ENCODE peak calls at places on chromosomes 2 and 18, in five cellular contexts. Y is A673, F is psoas muscle, V is upper lobe of left lung, N is ovary. T is an unnamed sample.

GRCh38 chr2:97670471-97670870 is 958 bp downstream of the C2orf92 start:
- DNase-seq in Y (no peak), F (no peak), V (no peak), N (no peak), T (no peak)

GRCh38 chr2:128457006-128457604 is 138.4 kb upstream of the HS6ST1 start:
- DNase-seq in Y (no peak), F (no peak), V (no peak), N (peak; percentile 5), T (no peak)

GRCh38 chr2:217997510-217997909 is 5.3 kb downstream of the TNS1 start:
- DNase-seq in Y (no peak), F (no peak), V (no peak), N (no peak), T (no peak)

GRCh38 chr2:167785606-167786005 is 461.8 kb downstream of the STK39 start:
- DNase-seq in Y (no peak), F (no peak), V (no peak), N (no peak), T (no peak)

GRCh38 chr18:8766576-8767253 is 61.4 kb downstream of the MTCL1 start:
- DNase-seq in Y (no peak), F (no peak), V (no peak), N (no peak), T (no peak)

GRCh38 chr2:143068094-143068890 is 60.9 kb upstream of the ARHGAP15 start:
- DNase-seq in Y (no peak), F (no peak), V (no peak), N (no peak), T (no peak)

GRCh38 chr2:160581035-160581434 is 87.4 kb upstream of the RBMS1 start:
- DNase-seq in Y (no peak), F (no peak), V (no peak), N (no peak), T (no peak)

GRCh38 chr2:121238828-121239227 is 46.2 kb downstream of the TFCP2L1 start:
- DNase-seq in Y (no peak), F (no peak), V (no peak), N (no peak), T (no peak)

GRCh38 chr2:109478906-109479493 is 134.8 kb downstream of the SEPTIN10 start:
- DNase-seq in Y (no peak), F (no peak), V (no peak), N (no peak), T (no peak)

GRCh38 chr2:12498703-12499102 is 218.0 kb upstream of the TRIB2 start:
- DNase-seq in Y (peak; percentile 11), F (no peak), V (no peak), N (no peak), T (no peak)

GRCh38 chr2:115165529-115166109 is 723.2 kb downstream of the DPP10 start:
- DNase-seq in Y (peak; percentile 58), F (no peak), V (no peak), N (no peak), T (no peak)

GRCh38 chr2:209236369-209236768 is 187.5 kb upstream of the MAP2 start:
- DNase-seq in Y (peak; percentile 3), F (no peak), V (no peak), N (no peak), T (no peak)

GRCh38 chr2:207512356-207512755 is 17.4 kb upstream of the CREB1 start:
- DNase-seq in Y (no peak), F (no peak), V (no peak), N (no peak), T (no peak)

GRCh38 chr2:98334439-98335078 is 11.7 kb upstream of the CNGA3 start:
- DNase-seq in Y (peak; percentile 14), F (no peak), V (no peak), N (no peak), T (no peak)

GRCh38 chr2:168452781-168453180 is 3.3 kb upstream of the CERS6 start:
- DNase-seq in Y (no peak), F (no peak), V (no peak), N (no peak), T (no peak)

GRCh38 chr18:57901819-57902600 is 98.9 kb upstream of the ATP8B1 start:
- DNase-seq in Y (no peak), F (no peak), V (peak; percentile 36), N (no peak), T (no peak)

GRCh38 chr2:189798312-189799029 is 14.2 kb downstream of the PMS1 start:
- DNase-seq in Y (peak; percentile 48), F (no peak), V (no peak), N (no peak), T (no peak)

GRCh38 chr2:239273280-239274234 is 127.3 kb downstream of the HDAC4 start:
- DNase-seq in Y (no peak), F (peak; percentile 30), V (peak; percentile 75), N (no peak), T (no peak)

GRCh38 chr2:204971219-204971907 is 426.1 kb downstream of the PARD3B start:
- DNase-seq in Y (peak; percentile 30), F (no peak), V (no peak), N (no peak), T (no peak)

GRCh38 chr2:169767243-169767888 is 31.3 kb upstream of the SSB start:
- DNase-seq in Y (peak; percentile 70), F (peak; percentile 17), V (peak; percentile 36), N (peak; percentile 61), T (no peak)

GRCh38 chr18:59996370-59996966 is 96.7 kb downstream of the PMAIP1 start:
- DNase-seq in Y (peak; percentile 52), F (no peak), V (peak; percentile 32), N (no peak), T (no peak)

GRCh38 chr2:72830273-72830672 is 4.4 kb upstream of the EXOC6B start:
- DNase-seq in Y (no peak), F (no peak), V (no peak), N (no peak), T (no peak)

GRCh38 chr18:77013777-77014525 is 118.6 kb downstream of the MBP start:
- DNase-seq in Y (no peak), F (peak; percentile 66), V (peak; percentile 94), N (no peak), T (no peak)

GRCh38 chr2:96831679-96832078 is 12.1 kb downstream of the ANKRD23 start:
- DNase-seq in Y (no peak), F (no peak), V (no peak), N (no peak), T (no peak)

GRCh38 chr2:237432484-237433092 is 18.6 kb upstream of the COL6A3 start:
- DNase-seq in Y (no peak), F (no peak), V (no peak), N (no peak), T (no peak)

GRCh38 chr18:9866627-9867453 is 18.9 kb upstream of the TXNDC2 start:
- DNase-seq in Y (no peak), F (no peak), V (no peak), N (no peak), T (no peak)

GRCh38 chr18:36993068-36993467 is 164.1 kb downstream of the KIAA1328 start:
- DNase-seq in Y (no peak), F (no peak), V (no peak), N (no peak), T (no peak)

GRCh38 chr2:83069724-83070123 is 1389.4 kb downstream of the SUCLG1 start:
- DNase-seq in Y (no peak), F (no peak), V (no peak), N (no peak), T (no peak)

GRCh38 chr18:58271770-58272169 is 227.7 kb downstream of the NEDD4L start:
- DNase-seq in Y (no peak), F (no peak), V (no peak), N (no peak), T (no peak)

GRCh38 chr2:203909192-203909945 is 27.2 kb upstream of the ICOS start:
- DNase-seq in Y (peak; percentile 63), F (no peak), V (no peak), N (no peak), T (no peak)

DNA sequence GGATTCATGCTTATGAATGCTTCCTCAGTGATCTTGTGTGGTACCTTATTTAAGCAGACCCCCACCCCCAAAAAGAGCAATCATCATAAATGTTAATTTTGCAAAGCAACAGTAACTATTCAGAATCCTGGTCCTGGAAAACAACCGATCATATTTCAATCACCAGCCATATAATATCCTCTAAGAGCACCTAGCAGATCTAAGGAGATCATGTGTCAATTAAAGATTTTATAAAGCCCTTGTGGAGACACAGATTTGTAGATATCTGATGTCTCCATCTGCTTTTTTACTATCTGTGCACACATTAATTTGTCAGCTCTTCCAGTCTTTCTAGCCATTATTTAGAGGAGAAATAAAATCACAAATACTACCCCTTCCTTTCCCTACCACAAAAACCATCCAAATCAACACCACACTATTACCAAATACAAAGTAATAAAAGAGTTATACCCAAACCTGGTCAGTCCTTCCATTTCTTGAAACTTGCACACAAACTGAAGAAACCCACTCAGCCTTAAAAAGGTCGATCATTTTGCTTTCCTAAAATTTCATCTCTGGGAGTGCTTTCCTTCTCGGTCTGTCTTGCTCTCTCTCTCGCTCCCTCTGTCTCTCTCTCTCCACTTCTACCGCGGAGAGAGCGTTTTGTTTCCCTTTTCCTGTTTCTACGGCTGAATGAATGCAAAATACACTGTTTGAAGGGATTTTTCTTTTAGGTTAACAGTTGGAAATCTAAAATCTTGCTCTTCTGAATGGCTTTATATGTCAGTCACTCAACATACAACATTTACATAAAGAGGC is 423.9 kb downstream of the TGIF1 start:
- DNase-seq in Y (peak; percentile 66), F (no peak), V (no peak), N (no peak), T (peak; percentile 52)
- H3K27ac ChIP-seq in Y (peak overlapping the region; percentile 88), F (no peak overlapping the region), V (no peak overlapping the region), N (no peak overlapping the region), T (no peak overlapping the region)

GRCh38 chr2:166453995-166454595 is 40.0 kb downstream of the SCN7A start:
- DNase-seq in Y (no peak), F (no peak), V (no peak), N (no peak), T (no peak)
- H3K27ac ChIP-seq in Y (no peak overlapping the region), F (no peak overlapping the region), V (no peak overlapping the region), N (no peak overlapping the region), T (no peak overlapping the region)

GRCh38 chr2:71224457-71224856 is 2.4 kb downstream of the PAIP2B start:
- DNase-seq in Y (no peak), F (no peak), V (no peak), N (no peak), T (no peak)

GRCh38 chr2:71216501-71216900 is 10.4 kb downstream of the PAIP2B start:
- DNase-seq in Y (no peak), F (no peak), V (peak; percentile 53), N (no peak), T (no peak)

GRCh38 chr2:71224935-71225334 is 2.0 kb downstream of the PAIP2B start:
- DNase-seq in Y (no peak), F (no peak), V (no peak), N (no peak), T (no peak)

GRCh38 chr2:71223767-71224333 is 3.1 kb downstream of the PAIP2B start:
- DNase-seq in Y (peak; percentile 10), F (peak; percentile 49), V (peak; percentile 54), N (peak; percentile 54), T (peak; percentile 34)

DNA sequence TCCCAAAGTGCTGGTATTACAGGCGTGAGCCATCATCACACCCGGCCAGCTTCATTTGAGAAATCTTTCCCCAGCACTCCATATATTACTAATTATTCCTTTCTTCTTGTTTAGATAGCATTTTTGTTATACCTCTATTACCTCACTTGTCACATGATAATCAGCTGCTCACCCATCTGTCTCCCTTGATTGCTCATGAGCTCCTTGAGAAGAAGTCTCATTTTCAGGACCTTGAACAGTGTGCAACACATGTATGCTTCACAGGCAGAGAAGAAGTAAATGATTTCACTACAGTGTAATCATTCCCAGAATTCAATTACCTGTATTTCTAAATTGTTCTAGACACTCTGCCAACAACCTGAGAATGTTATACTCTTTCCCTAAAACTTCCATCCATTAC is 6.2 kb downstream of the PAIP2B start:
- DNase-seq in Y (no peak), F (no peak), V (no peak), N (no peak), T (no peak)
- H3K27ac ChIP-seq in Y (no peak overlapping the region), F (no peak overlapping the region), V (no peak overlapping the region), N (no peak overlapping the region), T (no peak overlapping the region)

GRCh38 chr2:236164983-236165301 is 3.2 kb downstream of the GBX2 start:
- DNase-seq in Y (no peak), F (no peak), V (no peak), N (no peak), T (no peak)
- H3K27ac ChIP-seq in Y (no peak overlapping the region), F (no peak overlapping the region), V (no peak overlapping the region), N (no peak overlapping the region), T (no peak overlapping the region)

T was measured in caudate nucleus.